ENCODE peak calls at places on chromosomes 3 and 15, in ten cellular contexts. Q is CD8-positive, alpha-beta memory T cell; H is heart left ventricle; F is cardiac fibroblast; U is fibroblast of mammary gland; E is NT2/D1; X is upper lobe of right lung; P is epithelial cell of esophagus; D is brain microvascular endothelial cell; I is uterus. K is an unnamed sample.

GRCh38 chr3:127859706-127860105 is 37.4 kb upstream of the MGLL start:
- DNase-seq in P (no peak), I (no peak), Q (no peak), D (no peak), U (no peak), X (no peak), F (no peak), H (no peak), E (no peak), K (no peak)

GRCh38 chr3:59424268-59425010 is 374.6 kb upstream of the CFAP20DC start:
- DNase-seq in P (peak), E (no peak), X (no peak), U (peak), H (no peak), D (peak), I (no peak), F (peak), Q (peak), K (no peak)

GRCh38 chr3:53109190-53109589 is 21.0 kb downstream of the RFT1 start:
- DNase-seq in D (peak), H (no peak), Q (no peak), X (no peak), P (peak), E (no peak), U (peak), I (no peak), F (peak), K (no peak)

GRCh38 chr15:65862682-65863081 is 6.6 kb upstream of the RAB11A start:
- DNase-seq in I (no peak), X (no peak), F (peak), H (no peak), D (peak), U (peak), P (peak), E (peak), Q (peak), K (no peak)

GRCh38 chr3:49124991-49125670 is 4.5 kb upstream of the USP19 start:
- DNase-seq in U (peak), E (no peak), H (no peak), P (no peak), F (no peak), Q (no peak), X (no peak), D (no peak), I (no peak), K (no peak)

GRCh38 chr3:185582871-185583270 is 3.2 kb upstream of the SENP2 start:
- DNase-seq in U (no peak), Q (no peak), D (no peak), I (no peak), F (no peak), E (no peak), H (no peak), X (no peak), P (no peak), K (no peak)

GRCh38 chr3:49668414-49668797 is 5.7 kb upstream of the APEH start:
- DNase-seq in E (no peak), X (no peak), F (no peak), I (no peak), H (no peak), P (no peak), U (no peak), D (no peak), Q (no peak), K (no peak)

GRCh38 chr15:89654311-89654761 is 931 bp downstream of the KIF7 start:
- DNase-seq in U (peak), D (no peak), F (peak), E (no peak), H (no peak), X (no peak), I (no peak), Q (no peak), P (peak), K (no peak)

GRCh38 chr3:55162031-55162784 is 234.3 kb upstream of the LRTM1 start:
- DNase-seq in P (no peak), U (peak), H (no peak), Q (no peak), E (no peak), F (peak), D (peak), X (no peak), I (no peak), K (no peak)

GRCh38 chr3:183532620-183533409 is 22.7 kb downstream of the KLHL6 start:
- DNase-seq in F (no peak), U (no peak), D (no peak), X (no peak), P (no peak), Q (no peak), H (no peak), E (no peak), I (no peak), K (no peak)

GRCh38 chr15:95325763-95326688 is 1004.5 kb upstream of the NR2F2 start:
- DNase-seq in X (no peak), D (peak), P (no peak), I (no peak), Q (no peak), U (peak), F (peak), E (no peak), H (no peak), K (no peak)

GRCh38 chr3:32077260-32078084 is 28.9 kb upstream of the GPD1L start:
- DNase-seq in U (peak), H (no peak), E (no peak), I (no peak), P (no peak), Q (no peak), F (peak), D (no peak), X (no peak), K (no peak)

GRCh38 chr15:70480196-70480856 is 283.0 kb downstream of the UACA start:
- DNase-seq in P (no peak), F (no peak), U (no peak), E (no peak), H (no peak), D (no peak), I (no peak), Q (peak), X (no peak), K (no peak)

GRCh38 chr3:105798381-105798934 is 70.4 kb downstream of the CBLB start:
- DNase-seq in I (no peak), Q (peak), H (no peak), P (no peak), E (peak), U (peak), X (no peak), D (no peak), F (no peak), K (no peak)
- H3K4me3 ChIP-seq in I (no peak), Q (no peak), H (no peak), P (no peak), E (no peak), U (no peak), X (no peak), D (no peak), F (no peak), K (no peak)

GRCh38 chr3:194559530-194559929 is 72.7 kb upstream of the ATP13A3 start:
- DNase-seq in D (no peak), E (no peak), Q (no peak), P (no peak), H (no peak), U (no peak), I (no peak), F (no peak), X (no peak), K (no peak)

GRCh38 chr3:194554488-194555098 is 67.8 kb upstream of the ATP13A3 start:
- DNase-seq in U (no peak), P (no peak), H (no peak), X (no peak), Q (no peak), F (peak), D (no peak), E (no peak), I (no peak), K (no peak)

GRCh38 chr3:194555175-194556062 is 68.6 kb upstream of the ATP13A3 start:
- DNase-seq in P (no peak), H (no peak), X (peak), Q (no peak), E (no peak), F (no peak), U (no peak), D (no peak), I (no peak), K (no peak)

GRCh38 chr3:194560047-194560446 is 73.2 kb downstream of the TMEM44 start:
- DNase-seq in I (no peak), Q (no peak), P (no peak), X (no peak), U (no peak), H (no peak), D (no peak), F (no peak), E (no peak), K (no peak)

DNA sequence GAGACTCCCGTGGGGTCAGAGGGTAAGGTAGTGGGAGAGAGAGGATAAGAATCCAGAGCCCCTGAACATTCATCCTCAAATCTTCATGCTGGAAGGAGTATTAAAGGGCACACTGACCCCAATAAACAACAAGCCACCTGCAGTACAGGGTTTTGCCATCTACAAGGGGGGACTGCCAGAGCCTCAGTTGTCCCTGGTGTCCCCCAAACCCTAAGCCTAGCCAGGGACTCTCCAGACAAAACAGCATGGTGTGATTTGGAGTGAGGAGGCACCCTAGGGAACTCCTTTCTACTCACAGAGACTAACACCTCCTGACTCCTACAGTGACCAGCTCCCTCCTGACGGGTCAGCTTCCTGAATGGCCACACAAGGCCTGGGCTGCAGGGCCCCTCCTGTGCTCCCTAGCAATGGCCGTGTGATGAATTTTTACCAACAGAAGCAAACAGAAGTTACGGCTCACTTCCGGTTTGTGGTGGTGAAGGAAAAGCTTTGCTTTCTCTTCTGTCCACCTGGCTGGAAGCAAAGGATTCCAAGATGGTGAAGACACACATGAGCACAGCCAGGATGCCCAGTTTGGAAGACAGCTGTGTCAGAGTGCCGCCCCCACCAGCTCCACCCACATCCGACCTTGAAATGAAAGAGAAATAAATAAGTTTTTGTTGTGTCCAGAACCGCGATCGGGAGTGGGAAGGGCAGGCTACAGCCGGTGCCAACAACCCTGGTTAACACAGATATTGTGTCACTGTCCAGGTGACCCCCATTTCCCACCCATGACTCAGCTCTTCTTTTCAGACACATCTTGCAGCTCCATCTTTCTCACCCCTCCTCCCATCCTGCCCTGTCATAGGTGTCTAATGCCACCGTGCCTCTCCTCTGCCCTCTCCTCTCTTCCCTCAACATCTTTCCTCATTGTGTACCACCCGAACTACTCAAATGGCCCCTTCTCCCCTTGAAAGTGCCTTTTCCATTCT is 69.6 kb upstream of the ATP13A3 start:
- DNase-seq in H (no peak), D (no peak), E (no peak), F (peak), Q (no peak), P (no peak), X (peak), I (no peak), U (peak), K (no peak)
- H3K4me3 ChIP-seq in H (no peak), D (no peak), E (no peak), F (no peak), Q (peak), P (no peak), X (no peak), I (no peak), U (no peak), K (no peak)

GRCh38 chr3:119293105-119293683 is 989 bp upstream of the ARHGAP31 start:
- DNase-seq in Q (no peak), F (peak), E (no peak), X (no peak), P (no peak), I (no peak), D (no peak), H (no peak), U (no peak), K (no peak)
- H3K4me3 ChIP-seq in Q (peak), F (no peak), E (no peak), X (peak), P (no peak), I (peak), D (peak), H (peak), U (peak), K (peak)

DNA sequence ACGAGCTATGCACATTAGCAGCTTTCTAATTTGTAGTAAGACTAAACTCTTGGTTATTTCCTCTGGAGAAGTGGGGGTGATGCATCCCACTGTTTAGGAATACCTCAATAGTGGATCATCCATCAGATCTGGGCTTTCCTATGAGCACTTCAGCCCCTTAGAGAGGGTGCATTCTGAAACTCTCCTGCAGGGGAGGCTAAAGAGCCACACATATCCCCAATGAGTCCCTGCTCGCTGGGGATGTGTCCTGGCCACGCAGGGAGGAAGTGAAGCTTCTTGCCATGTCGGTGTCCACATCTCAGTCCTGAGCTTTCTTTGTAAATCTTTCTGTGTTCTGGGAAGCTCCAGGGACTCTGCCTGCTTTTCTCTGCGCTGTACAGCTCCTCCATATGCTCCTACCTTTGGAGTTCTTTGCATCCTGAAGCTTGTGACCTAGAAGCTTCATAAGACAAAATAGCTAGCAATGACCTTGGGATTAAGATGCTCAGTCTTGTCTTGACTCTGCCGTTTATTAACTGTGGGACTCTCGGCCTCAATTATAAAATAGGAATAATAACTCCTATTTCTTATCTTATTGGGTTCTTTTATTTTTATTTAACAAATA is 28.3 kb upstream of the MASP1 start:
- DNase-seq in E (peak), P (peak), D (peak), H (peak), I (peak), X (peak), U (peak), F (peak), Q (peak), K (peak)
- H3K4me3 ChIP-seq in E (no peak), P (no peak), D (no peak), H (no peak), I (no peak), X (no peak), U (no peak), F (no peak), Q (peak), K (no peak)

GRCh38 chr15:96354731-96355560 is 24.4 kb downstream of the NR2F2 start:
- DNase-seq in U (peak), X (no peak), E (no peak), F (peak), I (no peak), D (peak), P (peak), H (no peak), Q (no peak), K (no peak)

GRCh38 chr15:96356494-96357455 is 26.3 kb downstream of the NR2F2 start:
- DNase-seq in Q (peak), P (peak), X (peak), E (no peak), H (peak), I (peak), D (peak), F (peak), U (peak), K (no peak)

GRCh38 chr15:96353378-96353930 is 23.0 kb downstream of the NR2F2 start:
- DNase-seq in D (peak), F (no peak), X (no peak), U (no peak), Q (no peak), P (no peak), E (no peak), H (no peak), I (no peak), K (no peak)

GRCh38 chr15:96353931-96354730 is 23.6 kb downstream of the NR2F2 start:
- DNase-seq in F (peak), H (peak), I (peak), X (no peak), D (peak), U (peak), Q (no peak), E (no peak), P (peak), K (no peak)

GRCh38 chr15:96355561-96356129 is 25.1 kb downstream of the NR2F2 start:
- DNase-seq in U (no peak), I (no peak), X (no peak), E (no peak), D (no peak), P (no peak), Q (no peak), F (no peak), H (no peak), K (no peak)
- H3K4me3 ChIP-seq in U (no peak), I (no peak), X (peak), E (no peak), D (peak), P (no peak), Q (no peak), F (no peak), H (no peak), K (no peak)

DNA sequence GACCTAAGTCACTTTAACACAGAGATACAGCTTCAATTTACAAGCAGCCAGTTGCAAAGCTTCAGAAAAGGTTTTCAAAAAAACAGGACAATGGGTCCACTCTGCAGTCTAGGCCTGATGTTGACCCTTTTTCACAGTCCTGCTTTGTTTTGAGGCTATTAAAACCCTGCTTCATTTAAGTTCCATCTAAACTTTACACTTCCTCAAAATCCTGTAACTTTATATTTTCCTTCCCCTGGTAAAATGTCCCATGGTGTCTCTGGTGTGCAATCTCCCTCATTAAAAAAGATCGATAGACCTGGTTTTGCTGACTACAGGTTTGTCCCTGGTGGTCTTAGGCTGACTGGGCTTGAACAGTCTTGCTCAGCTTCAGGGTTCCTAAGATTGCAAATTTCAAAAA is 5.1 kb upstream of the RPL14 start:
- DNase-seq in F (no peak), Q (no peak), I (no peak), H (no peak), E (no peak), X (no peak), P (no peak), D (no peak), U (no peak), K (no peak)
- H3K4me3 ChIP-seq in F (no peak), Q (peak), I (no peak), H (no peak), E (peak), X (peak), P (peak), D (no peak), U (no peak), K (peak)

DNA sequence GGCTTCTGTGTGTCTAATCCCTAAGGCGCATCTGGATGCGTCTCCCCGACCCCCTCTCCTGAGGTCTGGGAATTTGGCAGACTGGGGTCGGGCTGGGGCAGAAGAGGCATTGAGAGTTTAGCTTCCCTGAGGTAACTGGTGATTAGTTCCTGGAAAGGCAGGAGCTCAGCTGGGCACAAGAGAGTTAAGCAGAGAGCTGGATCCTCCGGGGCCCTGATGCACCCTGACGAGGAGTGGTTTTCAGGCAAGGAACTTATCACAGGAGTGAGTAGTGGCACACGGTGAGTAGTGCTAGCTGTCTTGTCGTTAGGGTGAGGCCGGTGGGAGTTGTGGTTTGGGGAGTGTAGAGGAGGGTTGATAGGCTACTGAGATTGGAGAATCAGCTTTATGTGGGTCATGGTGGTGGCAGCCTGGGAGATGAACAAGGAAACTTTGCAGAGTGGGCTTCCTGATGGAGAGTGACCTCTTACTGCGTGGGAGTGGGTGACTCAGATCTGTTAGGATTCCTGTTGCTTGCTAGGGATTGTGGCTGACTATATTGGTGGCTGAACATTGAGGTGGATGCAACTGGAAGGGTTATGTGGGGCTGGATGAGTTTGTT is 872 bp downstream of the RAD54L2 start:
- DNase-seq in U (peak), I (no peak), P (peak), H (no peak), X (no peak), D (peak), E (no peak), Q (peak), F (peak), K (no peak)
- H3K4me3 ChIP-seq in U (peak), I (peak), P (peak), H (peak), X (peak), D (peak), E (peak), Q (peak), F (peak), K (peak)

DNA sequence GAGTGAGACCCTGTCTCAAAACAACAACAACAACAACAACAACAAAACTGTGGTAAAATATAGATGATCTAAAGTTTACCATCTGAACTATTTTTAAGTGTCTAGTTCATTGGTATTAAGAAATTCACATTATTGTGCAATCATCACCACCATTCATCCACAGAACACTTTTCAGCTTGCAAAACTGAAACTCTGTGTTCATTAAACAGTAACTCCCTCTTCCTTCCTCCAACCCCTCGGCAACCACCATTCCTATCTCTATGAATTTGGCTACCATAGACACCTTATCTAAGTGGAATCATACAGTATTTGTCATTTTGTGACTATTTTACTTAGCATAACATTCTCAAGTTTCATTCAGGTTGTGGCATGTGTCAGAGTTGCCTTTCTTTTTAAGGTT is 20.7 kb downstream of the KAT2B start:
- DNase-seq in H (no peak), U (peak), D (no peak), X (no peak), F (peak), P (peak), I (no peak), Q (no peak), E (no peak), K (no peak)
- H3K4me3 ChIP-seq in H (no peak), U (no peak), D (no peak), X (peak), F (no peak), P (peak), I (no peak), Q (peak), E (no peak), K (no peak)

GRCh38 chr15:77819271-77819806 is 186.6 kb upstream of the LINGO1 start:
- DNase-seq in X (no peak), F (no peak), H (no peak), I (no peak), Q (no peak), P (no peak), E (no peak), U (no peak), D (no peak), K (no peak)

GRCh38 chr15:77821959-77822256 is 189.2 kb upstream of the LINGO1 start:
- DNase-seq in F (no peak), I (no peak), U (no peak), X (no peak), Q (no peak), H (no peak), D (no peak), P (no peak), E (no peak), K (no peak)

GRCh38 chr15:77819841-77820728 is 187.4 kb upstream of the LINGO1 start:
- DNase-seq in E (no peak), P (peak), D (no peak), F (no peak), Q (no peak), U (peak), H (no peak), X (no peak), I (no peak), K (no peak)

GRCh38 chr15:77822631-77823230 is 190.0 kb upstream of the LINGO1 start:
- DNase-seq in P (no peak), Q (no peak), D (no peak), I (no peak), X (no peak), F (no peak), U (no peak), E (no peak), H (no peak), K (no peak)

GRCh38 chr15:77821188-77821958 is 188.7 kb upstream of the LINGO1 start:
- DNase-seq in E (peak), D (peak), Q (no peak), I (no peak), P (peak), F (peak), H (peak), X (no peak), U (peak), K (no peak)
- H3K4me3 ChIP-seq in E (no peak), D (no peak), Q (no peak), I (no peak), P (no peak), F (no peak), H (no peak), X (no peak), U (no peak), K (no peak)